ENCODE peak calls at places on chromosomes 4 and X, in four cellular contexts. U is tibial artery, G is GM23248, K is lower lobe of right lung. E is an unnamed sample. For H3K4me1, the result is how much of the 10 kb centered on the place peaks cover.

GRCh38 chr4:145829629-145830395 is 108.8 kb downstream of the ZNF827 start:
- DNase-seq in K (no peak), G (peak), U (no peak), E (no peak)

GRCh38 chr4:118034061-118034785 is at the start of gene NDST3:
- DNase-seq in G (peak), U (peak), K (peak), E (no peak)

GRCh38 chr4:123599061-123599919 is 202.7 kb downstream of the SPRY1 start:
- DNase-seq in K (no peak), U (no peak), G (peak), E (no peak)

GRCh38 chrX:13404364-13404763 is 84.5 kb upstream of the ATXN3L start:
- DNase-seq in U (no peak), K (no peak), G (no peak), E (no peak)

GRCh38 chr4:8893624-8894423 is 22.2 kb upstream of the HMX1 start:
- DNase-seq in U (no peak), G (no peak), K (no peak), E (no peak)

GRCh38 chr4:185645403-185645802 is 110.1 kb upstream of the PDLIM3 start:
- DNase-seq in U (no peak), G (no peak), K (no peak), E (no peak)

GRCh38 chr4:187606581-187606980 is 389.0 kb upstream of the ZFP42 start:
- DNase-seq in G (peak), U (no peak), K (no peak), E (no peak)

GRCh38 chrX:106649523-106650428 is 38.0 kb downstream of the RADX start:
- DNase-seq in K (no peak), U (no peak), G (no peak), E (no peak)

GRCh38 chrX:107454302-107454701 is 4.8 kb downstream of the FRMPD3 start:
- DNase-seq in G (peak), K (no peak), U (no peak), E (no peak)

GRCh38 chr4:87042986-87043820 is 108.4 kb downstream of the AFF1 start:
- DNase-seq in G (no peak), K (no peak), U (no peak), E (no peak)
- H3K4me1 ChIP-seq in G (under half), K (half or more), U (under half), E (under half)

GRCh38 chr4:36281384-36282106 is at the start of gene DTHD1:
- DNase-seq in K (no peak), G (no peak), U (no peak), E (no peak)

GRCh38 chr4:36283912-36284465 is 2.6 kb downstream of the DTHD1 start:
- DNase-seq in U (no peak), K (no peak), G (no peak), E (no peak)

GRCh38 chr4:36286481-36286871 is 5.1 kb downstream of the DTHD1 start:
- DNase-seq in K (no peak), G (no peak), U (no peak), E (no peak)

GRCh38 chr4:36288727-36289126 is 7.3 kb downstream of the DTHD1 start:
- DNase-seq in G (no peak), K (no peak), U (no peak), E (no peak)

GRCh38 chr4:36285784-36286480 is 4.5 kb downstream of the DTHD1 start:
- DNase-seq in U (no peak), K (no peak), G (no peak), E (peak)
- H3K27ac ChIP-seq in U (no peak), K (no peak), G (no peak), E (peak)

GRCh38 chr4:6270691-6271121 is 1.1 kb downstream of the WFS1 start:
- DNase-seq in K (peak), U (no peak), G (peak), E (no peak)
- H3K4me3 ChIP-seq in K (peak), U (peak), G (peak), E (peak)

GRCh38 chr4:138311771-138312535 is 69.8 kb upstream of the SLC7A11 start:
- DNase-seq in K (no peak), G (peak), U (no peak), E (no peak)
- H3K4me1 ChIP-seq in K (under half), G (under half), U (under half), E (under half)

GRCh38 chr4:1183985-1184773 is 11.8 kb upstream of the SPON2 start:
- DNase-seq in G (no peak), K (no peak), U (no peak), E (no peak)
- H3K27ac ChIP-seq in G (no peak), K (no peak), U (no peak), E (no peak)

GRCh38 chrX:9899640-9900075 is 67.5 kb upstream of the CLDN34 start:
- DNase-seq in G (peak), K (no peak), U (no peak), E (no peak)
- H3K4me3 ChIP-seq in G (no peak), K (no peak), U (no peak), E (no peak)

GRCh38 chrX:136179133-136179532 is 31.8 kb downstream of the FHL1 start:
- DNase-seq in U (no peak), G (no peak), K (no peak), E (no peak)
- H3K4me1 ChIP-seq in U (under half), G (under half), K (under half), E (under half)

GRCh38 chr4:837772-838171 is 11.8 kb upstream of the CPLX1 start:
- DNase-seq in G (no peak), K (no peak), U (no peak), E (no peak)
- H3K27ac ChIP-seq in G (no peak), K (no peak), U (no peak), E (no peak)

DNA sequence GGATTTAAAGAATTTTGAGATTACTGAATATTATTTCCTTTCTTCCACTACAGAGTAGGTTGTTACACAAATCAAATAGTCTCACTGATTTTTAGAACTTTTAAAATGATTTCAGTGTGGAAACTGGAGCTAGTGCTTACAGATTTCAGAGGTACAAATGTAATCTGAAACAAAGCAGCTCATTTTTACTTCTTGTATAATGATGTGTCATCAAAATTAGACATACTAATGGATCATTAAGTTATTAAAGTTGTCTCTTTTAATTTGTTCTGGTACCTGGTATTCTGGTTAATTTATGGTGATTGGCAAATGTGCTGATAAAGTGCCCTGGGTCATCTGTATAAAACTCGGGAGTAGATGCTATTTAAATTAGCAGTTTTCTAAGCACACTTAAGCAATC is 1528.3 kb downstream of the RPA4 start:
- DNase-seq in K (no peak), U (no peak), G (no peak), E (no peak)
- H3K4me3 ChIP-seq in K (no peak), U (no peak), G (no peak), E (no peak)

DNA sequence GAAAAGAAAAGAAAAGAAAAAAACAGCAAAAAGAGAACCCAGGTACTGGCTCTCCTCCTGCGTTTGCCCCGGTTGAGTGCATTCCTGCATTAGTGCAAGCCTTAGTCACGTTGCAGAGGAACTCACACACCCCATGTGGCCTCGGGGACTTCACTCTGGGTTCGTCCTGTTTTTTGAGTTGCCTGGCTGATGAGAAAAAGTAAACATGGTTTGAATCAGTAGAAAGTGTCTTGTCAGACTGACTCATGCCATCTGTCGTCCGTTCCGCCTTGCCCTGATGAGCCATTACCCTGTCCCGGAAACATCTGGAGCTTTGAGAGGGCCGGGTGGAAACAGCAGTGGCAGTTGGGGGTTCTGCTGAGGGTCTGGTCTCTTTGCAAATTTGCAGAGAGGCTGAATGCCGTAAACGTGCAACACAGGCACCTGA is 16.3 kb downstream of the CD99 start:
- DNase-seq in U (peak), G (peak), K (no peak), E (peak)
- H3K4me1 ChIP-seq in U (under half), G (half or more), K (half or more), E (half or more)

E was measured in effector memory CD4-positive, alpha-beta T cell.